ENCODE peak calls at places on chromosomes 13 and 19, in five cellular contexts. U, Y, K, M and Z are unnamed samples.

GRCh38 chr13:113129921-113130750 is 7.5 kb downstream of the F10 start:
- DNase-seq in K (no peak), Y (no peak), M (no peak), U (no peak), Z (peak)

GRCh38 chr19:5228932-5229777 is 111.5 kb downstream of the PTPRS start:
- DNase-seq in Y (peak), U (no peak), K (no peak), M (no peak), Z (no peak)

GRCh38 chr13:74687452-74688180 is 553.4 kb upstream of the KLF12 start:
- DNase-seq in U (no peak), K (no peak), Y (no peak), M (no peak), Z (no peak)

GRCh38 chr19:38125238-38125637 is 98.8 kb downstream of the DPF1 start:
- DNase-seq in U (no peak), M (no peak), K (no peak), Y (no peak), Z (no peak)

GRCh38 chr19:18915639-18916038 is 3.5 kb downstream of the COPE start:
- DNase-seq in M (no peak), U (no peak), Y (peak), K (peak), Z (no peak)

GRCh38 chr19:13411899-13412298 is 94.4 kb downstream of the CACNA1A start:
- DNase-seq in U (no peak), K (no peak), M (no peak), Y (no peak), Z (no peak)

GRCh38 chr19:51689751-51690358 is 3.3 kb upstream of the SPACA6 start:
- DNase-seq in M (no peak), K (no peak), U (no peak), Y (peak), Z (no peak)

GRCh38 chr13:23560571-23561089 is 9.6 kb upstream of the TNFRSF19 start:
- DNase-seq in M (no peak), K (no peak), Y (no peak), U (no peak), Z (no peak)

GRCh38 chr13:105471683-105472082 is 1063.8 kb downstream of the EFNB2 start:
- DNase-seq in M (no peak), K (peak), Y (no peak), U (no peak), Z (no peak)

GRCh38 chr13:52004508-52005183 is 6.6 kb downstream of the ATP7B start:
- DNase-seq in M (no peak), U (no peak), Y (no peak), K (no peak), Z (no peak)

GRCh38 chr13:43766766-43767165 is 20.0 kb downstream of the ENOX1 start:
- DNase-seq in M (no peak), U (no peak), K (no peak), Y (peak), Z (no peak)

GRCh38 chr13:25827986-25828385 is 223.8 kb downstream of the SHISA2 start:
- DNase-seq in U (no peak), Y (no peak), K (no peak), M (peak), Z (no peak)

GRCh38 chr19:28859811-28860210 is 353.1 kb downstream of the UQCRFS1 start:
- DNase-seq in Y (no peak), M (no peak), U (no peak), K (no peak), Z (no peak)

GRCh38 chr19:30587869-30588268 is 215.7 kb downstream of the ZNF536 start:
- DNase-seq in M (no peak), Y (peak), K (no peak), U (no peak), Z (no peak)

GRCh38 chr19:5542665-5543064 is 25.1 kb downstream of the TINCR start:
- DNase-seq in M (no peak), Y (no peak), K (no peak), U (no peak), Z (no peak)

GRCh38 chr13:113831061-113831460 is 32.8 kb downstream of the GAS6 start:
- DNase-seq in Y (no peak), U (no peak), M (no peak), K (no peak), Z (no peak)

GRCh38 chr13:100875392-100876043 is 200.9 kb upstream of the TMTC4 start:
- DNase-seq in M (peak), K (peak), Y (no peak), U (no peak), Z (no peak)

GRCh38 chr13:51549050-51549449 is 35.2 kb upstream of the WDFY2 start:
- DNase-seq in K (no peak), U (no peak), M (no peak), Y (no peak), Z (no peak)

GRCh38 chr13:50526771-50527567 is 316.5 kb downstream of the DLEU7 start:
- DNase-seq in Y (no peak), K (no peak), U (no peak), M (no peak), Z (no peak)

GRCh38 chr13:105719861-105720260 is 815.6 kb downstream of the EFNB2 start:
- DNase-seq in Y (no peak), U (no peak), M (no peak), K (no peak), Z (no peak)

GRCh38 chr19:33248954-33249613 is 23.4 kb upstream of the SLC7A10 start:
- DNase-seq in Y (no peak), K (no peak), U (no peak), M (no peak), Z (no peak)

GRCh38 chr13:45503658-45504057 is 38.9 kb downstream of the COG3 start:
- DNase-seq in U (no peak), M (no peak), K (no peak), Y (no peak), Z (no peak)

GRCh38 chr19:13526552-13526951 is 20.3 kb upstream of the CACNA1A start:
- DNase-seq in U (no peak), K (peak), Y (no peak), M (no peak), Z (no peak)

GRCh38 chr13:54433511-54434206 is 1405.0 kb downstream of the OLFM4 start:
- DNase-seq in M (no peak), K (no peak), U (no peak), Y (no peak), Z (no peak)

GRCh38 chr13:24718192-24718965 is 38.2 kb downstream of the ATP12A start:
- DNase-seq in K (no peak), M (no peak), Y (no peak), U (no peak), Z (no peak)

GRCh38 chr13:79935121-79935520 is 405.8 kb downstream of the SPRY2 start:
- DNase-seq in U (no peak), K (peak), M (no peak), Y (no peak), Z (no peak)

GRCh38 chr13:62356977-62357376 is 941.3 kb upstream of the PCDH20 start:
- DNase-seq in K (peak), Y (no peak), U (no peak), M (no peak), Z (no peak)

GRCh38 chr13:38042771-38043170 is 173.2 kb upstream of the TRPC4 start:
- DNase-seq in Y (no peak), M (no peak), U (no peak), K (peak), Z (no peak)

GRCh38 chr19:3478409-3479176 is 1.7 kb downstream of the SMIM24 start:
- DNase-seq in M (no peak), Y (no peak), K (no peak), U (no peak), Z (no peak)

DNA sequence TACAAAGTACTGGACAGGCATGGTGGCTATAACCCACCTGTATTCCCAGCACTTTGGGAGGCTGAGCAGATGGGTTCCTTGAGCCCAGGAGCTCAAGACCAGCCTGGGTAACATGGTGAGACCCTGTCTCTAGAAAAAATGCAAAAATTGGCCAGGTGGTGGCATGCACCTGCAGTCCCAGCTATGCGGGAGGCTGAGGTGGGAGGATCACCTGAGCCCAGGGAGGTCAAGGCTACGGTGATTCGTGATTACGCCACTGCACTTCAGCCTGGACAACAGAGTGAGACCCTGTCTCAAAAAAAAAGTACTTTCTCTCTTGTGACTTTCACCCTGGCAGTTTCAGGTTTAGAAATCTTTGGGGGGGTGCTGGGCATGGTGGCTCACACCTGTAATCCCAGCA is 11.2 kb upstream of the RAB8A start:
- DNase-seq in U (no peak), Y (no peak), K (no peak), M (no peak), Z (no peak)
- H3K27ac ChIP-seq in U (no peak), Y (no peak), K (no peak), M (no peak), Z (no peak)

DNA sequence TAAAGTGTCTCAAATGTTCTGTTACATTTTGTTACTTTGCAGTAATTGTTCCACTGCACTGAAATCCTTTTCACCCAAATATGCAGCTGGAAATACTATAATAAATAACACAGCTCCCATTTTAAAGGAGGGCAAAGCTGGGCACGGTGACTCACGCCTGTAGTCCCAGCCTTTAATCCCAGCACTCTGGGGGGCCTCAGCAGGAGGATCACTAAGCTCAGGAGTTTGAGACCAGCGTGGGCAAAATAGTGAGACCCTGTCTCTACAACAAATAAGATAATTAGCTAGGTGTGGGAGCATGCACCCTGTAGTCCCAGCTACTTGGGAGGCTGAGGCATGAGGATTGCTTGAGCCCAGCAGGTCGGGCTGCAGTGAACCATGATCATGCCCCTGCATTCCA is 7.5 kb upstream of the UBAC2 start:
- DNase-seq in Y (no peak), U (peak), K (no peak), M (no peak), Z (no peak)
- H3K4me3 ChIP-seq in Y (no peak), U (no peak), K (no peak), M (no peak), Z (no peak)

GRCh38 chr19:8208119-8208709 is 956 bp upstream of the CERS4 start:
- DNase-seq in Y (peak), M (no peak), K (no peak), U (no peak), Z (no peak)
- H3K27ac ChIP-seq in Y (peak), M (no peak), K (no peak), U (peak), Z (peak)

GRCh38 chr19:17327654-17328516 is 6.8 kb downstream of the ANO8 start:
- DNase-seq in K (no peak), U (no peak), M (no peak), Y (no peak), Z (no peak)

GRCh38 chr19:17326595-17326966 is 8.1 kb downstream of the ANO8 start:
- DNase-seq in U (no peak), K (no peak), M (no peak), Y (no peak), Z (no peak)

GRCh38 chr19:17325881-17326594 is 8.6 kb downstream of the ANO8 start:
- DNase-seq in M (no peak), Y (no peak), K (no peak), U (peak), Z (no peak)

GRCh38 chr19:17328517-17329060 is 6.1 kb downstream of the ANO8 start:
- DNase-seq in Y (no peak), M (no peak), U (no peak), K (no peak), Z (no peak)

GRCh38 chr19:17327068-17327653 is 7.5 kb downstream of the ANO8 start:
- DNase-seq in Y (no peak), U (no peak), M (no peak), K (no peak), Z (no peak)
- H3K4me3 ChIP-seq in Y (no peak), U (no peak), M (no peak), K (no peak), Z (no peak)

GRCh38 chr19:44607917-44608316 is 5.4 kb upstream of the IGSF23 start:
- DNase-seq in K (no peak), U (no peak), M (no peak), Y (no peak), Z (no peak)

GRCh38 chr19:44607049-44607448 is 6.3 kb upstream of the IGSF23 start:
- DNase-seq in K (peak), U (no peak), Y (no peak), M (peak), Z (no peak)

GRCh38 chr19:44611812-44612295 is 1.5 kb upstream of the IGSF23 start:
- DNase-seq in K (no peak), M (no peak), Y (no peak), U (no peak), Z (no peak)

GRCh38 chr19:44608391-44608821 is 5.0 kb upstream of the IGSF23 start:
- DNase-seq in M (no peak), Y (no peak), K (peak), U (no peak), Z (no peak)

GRCh38 chr19:44609219-44609618 is 4.1 kb upstream of the IGSF23 start:
- DNase-seq in Y (no peak), U (no peak), M (peak), K (peak), Z (no peak)
- H3K27ac ChIP-seq in Y (no peak), U (no peak), M (no peak), K (no peak), Z (no peak)

GRCh38 chr19:58401825-58402433 is 6.5 kb downstream of the RNF225 start:
- DNase-seq in M (no peak), K (no peak), U (no peak), Y (no peak), Z (peak)
- H3K4me3 ChIP-seq in M (peak), K (peak), U (peak), Y (peak), Z (peak)

GRCh38 chr19:49666120-49666444 is 349 bp downstream of the BCL2L12 start:
- DNase-seq in M (no peak), Y (no peak), K (no peak), U (no peak), Z (no peak)
- H3K27ac ChIP-seq in M (peak), Y (peak), K (peak), U (peak), Z (peak)

GRCh38 chr19:48900477-48901452 is 653 bp downstream of the NUCB1 start:
- DNase-seq in U (no peak), K (peak), Y (no peak), M (peak), Z (no peak)

GRCh38 chr19:48895226-48895625 is 3.3 kb downstream of the TULP2 start:
- DNase-seq in K (no peak), Y (no peak), U (no peak), M (no peak), Z (no peak)

GRCh38 chr19:48897181-48897580 is 1.4 kb downstream of the TULP2 start:
- DNase-seq in K (no peak), M (no peak), U (no peak), Y (no peak), Z (no peak)

GRCh38 chr19:48899781-48900476 is at the start of gene NUCB1:
- DNase-seq in U (peak), M (peak), Y (peak), K (peak), Z (peak)

GRCh38 chr19:48896191-48896720 is 2.3 kb downstream of the TULP2 start:
- DNase-seq in K (no peak), Y (peak), U (peak), M (no peak), Z (no peak)
- H3K4me3 ChIP-seq in K (no peak), Y (peak), U (peak), M (no peak), Z (peak)

DNA sequence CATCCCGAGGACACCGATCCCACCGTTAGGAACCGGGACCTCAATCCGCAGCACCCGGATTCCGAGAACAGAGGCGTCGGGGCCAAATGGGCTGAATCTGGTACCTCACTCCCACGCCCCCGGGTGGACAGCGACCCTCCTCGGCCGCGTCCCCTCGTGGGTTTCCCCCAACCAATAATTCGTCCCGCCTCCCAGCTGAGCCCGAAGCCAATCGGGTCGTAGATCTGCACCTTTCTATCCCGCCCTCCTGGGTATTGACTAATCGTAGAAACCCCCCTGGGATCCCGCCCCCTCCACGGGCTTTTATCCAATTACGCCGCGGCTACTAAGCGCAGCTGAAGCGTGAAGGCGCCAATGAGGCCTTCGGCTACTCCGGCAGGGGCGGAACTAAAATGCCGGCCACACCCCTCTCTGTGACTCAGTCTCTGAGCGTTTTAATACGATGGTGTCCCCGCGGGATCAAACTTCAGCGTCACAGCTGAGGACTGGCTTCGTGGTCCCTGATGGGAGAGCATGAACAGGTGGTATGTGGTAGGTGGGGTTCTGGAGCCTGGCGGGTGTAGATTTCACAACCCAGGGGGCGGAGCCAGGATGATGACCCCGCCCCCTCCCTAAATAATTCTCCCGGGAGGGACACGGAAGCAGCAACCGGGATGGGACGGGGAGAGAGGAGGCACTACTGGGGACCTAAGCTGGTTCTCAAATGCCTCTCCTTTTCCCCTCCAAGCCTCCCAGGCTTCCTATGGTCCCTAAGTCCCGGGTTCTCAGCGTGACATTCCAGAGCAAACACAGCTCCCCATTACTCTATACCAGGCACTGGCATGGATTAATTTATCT is at the start of the genes CCDC159 and TMEM205:
- DNase-seq in K (peak), Y (peak), U (peak), M (peak), Z (peak)
- H3K27ac ChIP-seq in K (peak), Y (peak), U (peak), M (peak), Z (peak)

GRCh38 chr19:45408830-45409593 is 2.6 kb downstream of the POLR1G start:
- DNase-seq in K (no peak), M (no peak), U (no peak), Y (no peak), Z (no peak)
- H3K4me3 ChIP-seq in K (no peak), M (no peak), U (no peak), Y (no peak), Z (no peak)